ENCODE peak calls at places on chromosomes 4 and X, in seven cellular contexts. D is stimulated activated CD4-positive, alpha-beta T cell treated with anti-CD3 and anti-CD28 coated beads, Interleukin-15, amount 100 ng/mL, for 1 hour; K is fibroblast of pulmonary artery; Q is COR-L47; M is cardiac muscle cell; U is cardiac fibroblast; P is AG04449. A is an unnamed sample.

GRCh38 chr4:112585977-112586736 is 50.6 kb downstream of the ZGRF1 start:
- DNase-seq in D (no peak), K (no peak), Q (no peak), M (no peak), U (no peak), P (no peak), A (no peak)

GRCh38 chr4:71860643-71861042 is 76.8 kb upstream of the GC start:
- DNase-seq in D (no peak), K (no peak), Q (no peak), M (peak), U (peak), P (no peak), A (no peak)

GRCh38 chr4:107248571-107248970 is 212.5 kb upstream of the DKK2 start:
- DNase-seq in D (no peak), K (no peak), Q (no peak), M (no peak), U (peak), P (no peak), A (no peak)

GRCh38 chrX:148310402-148311200 is 189.8 kb upstream of the AFF2 start:
- DNase-seq in D (peak), K (no peak), Q (no peak), M (no peak), U (no peak), P (no peak), A (no peak)

GRCh38 chrX:19630776-19631707 is 115.7 kb upstream of the MAP3K15 start:
- DNase-seq in D (no peak), K (no peak), Q (no peak), M (no peak), U (no peak), P (no peak), A (no peak)

GRCh38 chr4:56048621-56049427 is 100.1 kb downstream of the CEP135 start:
- DNase-seq in D (no peak), K (peak), Q (peak), M (peak), U (peak), P (no peak), A (peak)

GRCh38 chrX:9942086-9942485 is 25.1 kb upstream of the CLDN34 start:
- DNase-seq in D (peak), K (no peak), Q (no peak), M (no peak), U (no peak), P (no peak), A (no peak)

GRCh38 chrX:111519215-111519614 is 7.8 kb downstream of the SERTM2 start:
- DNase-seq in D (no peak), K (peak), Q (no peak), M (peak), U (peak), P (no peak), A (peak)

GRCh38 chr4:37537484-37537883 is 148.7 kb downstream of the RELL1 start:
- DNase-seq in D (no peak), K (no peak), Q (no peak), M (no peak), U (no peak), P (no peak), A (no peak)

GRCh38 chrX:129769467-129770154 is 10.1 kb upstream of the SASH3 start:
- DNase-seq in D (peak), K (no peak), Q (no peak), M (no peak), U (no peak), P (no peak), A (no peak)

GRCh38 chr4:41379230-41379629 is 122.5 kb downstream of the UCHL1 start:
- DNase-seq in D (no peak), K (no peak), Q (no peak), M (no peak), U (no peak), P (no peak), A (no peak)

GRCh38 chr4:14916554-14917304 is 85.6 kb upstream of the CPEB2 start:
- DNase-seq in D (no peak), K (peak), Q (no peak), M (no peak), U (peak), P (no peak), A (peak)

GRCh38 chr4:23877758-23878229 is 12.1 kb downstream of the PPARGC1A start:
- DNase-seq in D (no peak), K (peak), Q (peak), M (no peak), U (peak), P (no peak), A (no peak)

GRCh38 chr4:78166582-78166981 is 109.5 kb downstream of the FRAS1 start:
- DNase-seq in D (no peak), K (no peak), Q (no peak), M (no peak), U (no peak), P (no peak), A (no peak)

GRCh38 chrX:133979641-133980230 is 5.7 kb downstream of the GPC3 start:
- DNase-seq in D (no peak), K (no peak), Q (no peak), M (no peak), U (no peak), P (no peak), A (no peak)

GRCh38 chr4:41725254-41725653 is 23.3 kb downstream of the PHOX2B start:
- DNase-seq in D (no peak), K (no peak), Q (no peak), M (no peak), U (no peak), P (no peak), A (no peak)

GRCh38 chrX:104112326-104112951 is at the start of gene ZCCHC18:
- DNase-seq in D (peak), K (peak), Q (peak), M (peak), U (peak), P (no peak), A (peak)

GRCh38 chr4:150106886-150107285 is 28.6 kb downstream of the DCLK2 start:
- DNase-seq in D (no peak), K (no peak), Q (no peak), M (no peak), U (no peak), P (no peak), A (peak)

GRCh38 chr4:8907596-8908205 is 36.1 kb upstream of the HMX1 start:
- DNase-seq in D (no peak), K (no peak), Q (no peak), M (no peak), U (no peak), P (no peak), A (no peak)

GRCh38 chrX:9677098-9677739 is 88.4 kb downstream of the GPR143 start:
- DNase-seq in D (no peak), K (peak), Q (no peak), M (no peak), U (peak), P (no peak), A (no peak)

GRCh38 chr4:100929753-100930152 is 411.9 kb upstream of the EMCN start:
- DNase-seq in D (no peak), K (no peak), Q (peak), M (no peak), U (no peak), P (no peak), A (no peak)

GRCh38 chrX:31224321-31225012 is 152.6 kb upstream of the FTHL17 start:
- DNase-seq in D (no peak), K (no peak), Q (no peak), M (no peak), U (no peak), P (no peak), A (no peak)

GRCh38 chr4:122329876-122330595 is 48.8 kb upstream of the ADAD1 start:
- DNase-seq in D (no peak), K (peak), Q (no peak), M (no peak), U (peak), P (peak), A (no peak)

GRCh38 chrX:70434352-70434866 is 10.2 kb upstream of the DLG3 start:
- DNase-seq in D (peak), K (peak), Q (peak), M (peak), U (peak), P (no peak), A (peak)

GRCh38 chrX:137792214-137792613 is 226.3 kb downstream of the ZIC3 start:
- DNase-seq in D (no peak), K (no peak), Q (no peak), M (no peak), U (no peak), P (no peak), A (no peak)

GRCh38 chr4:153393397-153393796 is 48.9 kb downstream of the MND1 start:
- DNase-seq in D (no peak), K (peak), Q (no peak), M (no peak), U (peak), P (no peak), A (no peak)

GRCh38 chrX:154019633-154020499 is at the start of gene IRAK1:
- DNase-seq in D (peak), K (peak), Q (no peak), M (peak), U (peak), P (no peak), A (peak)

GRCh38 chrX:135315864-135316263 is 6.6 kb downstream of the ETDC start:
- DNase-seq in D (no peak), K (no peak), Q (no peak), M (no peak), U (no peak), P (no peak), A (no peak)

GRCh38 chrX:30751497-30751896 is 98.3 kb downstream of the GK start:
- DNase-seq in D (no peak), K (no peak), Q (no peak), M (no peak), U (no peak), P (no peak), A (no peak)

GRCh38 chrX:1899841-1900240 is 285.0 kb downstream of the ASMT start:
- DNase-seq in D (no peak), K (no peak), Q (no peak), M (no peak), U (no peak), P (no peak), A (no peak)

GRCh38 chr4:147581601-147582350 is 35.4 kb upstream of the TMEM184C start:
- DNase-seq in D (no peak), K (peak), Q (no peak), M (no peak), U (peak), P (peak), A (no peak)

GRCh38 chr4:67465032-67465762 is 80.1 kb downstream of the CENPC start:
- DNase-seq in D (no peak), K (no peak), Q (no peak), M (peak), U (peak), P (peak), A (no peak)

GRCh38 chr4:3261411-3262207 is 12.7 kb downstream of the MSANTD1 start:
- DNase-seq in D (no peak), K (no peak), Q (no peak), M (no peak), U (no peak), P (no peak), A (no peak)

GRCh38 chr4:14924945-14925344 is 77.3 kb upstream of the CPEB2 start:
- DNase-seq in D (no peak), K (no peak), Q (no peak), M (no peak), U (no peak), P (no peak), A (peak)

GRCh38 chrX:13051529-13052172 is 7.2 kb upstream of the FAM9C start:
- DNase-seq in D (no peak), K (peak), Q (peak), M (no peak), U (peak), P (no peak), A (no peak)

A was measured in foreskin melanocyte.